ENCODE peak calls at places on chromosome 6, in six cellular contexts. R is psoas muscle, A is GM13977, P is nephron progenitor cell, B is kidney epithelial cell, C is cardiac fibroblast. N is an unnamed sample.

GRCh38 chr6:159979136-159979874 is 10.4 kb downstream of the IGF2R start:
- DNase-seq in R (peak), B (peak), P (no peak), C (peak), A (peak), N (peak)

GRCh38 chr6:56808871-56809359 is 146.0 kb upstream of the BEND6 start:
- DNase-seq in B (no peak), C (no peak), R (no peak), A (no peak), P (no peak), N (no peak)

GRCh38 chr6:39335780-39336541 is 13.5 kb upstream of the KCNK16 start:
- DNase-seq in P (no peak), R (no peak), B (no peak), C (no peak), A (no peak), N (no peak)

GRCh38 chr6:45513331-45513730 is 135.6 kb upstream of the SUPT3H start:
- DNase-seq in A (no peak), R (no peak), B (no peak), P (no peak), C (no peak), N (no peak)

GRCh38 chr6:126094411-126094810 is 108.1 kb downstream of the TRMT11 start:
- DNase-seq in R (no peak), C (no peak), P (no peak), A (no peak), B (no peak), N (no peak)

GRCh38 chr6:33642897-33643296 is 21.8 kb downstream of the ITPR3 start:
- DNase-seq in C (no peak), B (no peak), R (no peak), A (no peak), P (no peak), N (no peak)

GRCh38 chr6:5012531-5012930 is 8.7 kb upstream of the RPP40 start:
- DNase-seq in P (no peak), A (no peak), R (no peak), C (peak), B (no peak), N (no peak)

GRCh38 chr6:52416629-52417151 is 3.5 kb upstream of the EFHC1 start:
- DNase-seq in R (no peak), C (peak), B (no peak), P (peak), A (peak), N (peak)

GRCh38 chr6:17842934-17843821 is 136.5 kb upstream of the NUP153 start:
- DNase-seq in B (no peak), P (no peak), C (no peak), R (no peak), A (no peak), N (no peak)

GRCh38 chr6:77106992-77107391 is 356.3 kb downstream of the HTR1B start:
- DNase-seq in A (no peak), R (no peak), C (no peak), P (no peak), B (no peak), N (no peak)

GRCh38 chr6:135759831-135760230 is 91.7 kb upstream of the PDE7B start:
- DNase-seq in A (no peak), P (no peak), C (no peak), B (no peak), R (no peak), N (no peak)

GRCh38 chr6:128168244-128168643 is 267.4 kb upstream of the THEMIS start:
- DNase-seq in C (no peak), R (no peak), A (no peak), P (no peak), B (no peak), N (no peak)

GRCh38 chr6:138815797-138816528 is 20.1 kb downstream of the ECT2L start:
- DNase-seq in A (peak), C (peak), R (no peak), B (peak), P (no peak), N (peak)

GRCh38 chr6:147554281-147554680 is 45.8 kb downstream of the SAMD5 start:
- DNase-seq in P (no peak), A (no peak), B (no peak), C (no peak), R (no peak), N (no peak)

GRCh38 chr6:164102701-164103100 is 688.2 kb downstream of the QKI start:
- DNase-seq in R (no peak), B (no peak), P (no peak), A (no peak), C (no peak), N (no peak)

GRCh38 chr6:11083491-11083890 is 10.1 kb upstream of the SMIM13 start:
- DNase-seq in R (no peak), P (no peak), A (no peak), B (no peak), C (no peak), N (no peak)

GRCh38 chr6:113903666-113904330 is 46.7 kb downstream of the MARCKS start:
- DNase-seq in R (no peak), B (no peak), P (peak), C (peak), A (no peak), N (no peak)

GRCh38 chr6:125363010-125363359 is 61.2 kb upstream of the HDDC2 start:
- DNase-seq in P (no peak), B (peak), C (no peak), R (no peak), A (no peak), N (no peak)

GRCh38 chr6:158229823-158230222 is 61.7 kb downstream of the GTF2H5 start:
- DNase-seq in C (no peak), A (no peak), R (no peak), B (no peak), P (no peak), N (no peak)

GRCh38 chr6:163383912-163384311 is 30.6 kb upstream of the QKI start:
- DNase-seq in P (no peak), R (no peak), B (no peak), A (no peak), C (no peak), N (no peak)

GRCh38 chr6:49001856-49002255 is 461.2 kb downstream of the MMUT start:
- DNase-seq in B (no peak), R (no peak), A (no peak), P (no peak), C (peak), N (no peak)

GRCh38 chr6:87421576-87421975 is 13.8 kb downstream of the CFAP206 start:
- DNase-seq in B (peak), R (no peak), P (no peak), A (no peak), C (no peak), N (no peak)

GRCh38 chr6:21486115-21486514 is 107.4 kb upstream of the SOX4 start:
- DNase-seq in C (no peak), R (no peak), A (no peak), B (no peak), P (no peak), N (no peak)

GRCh38 chr6:40550096-40550731 is 37.0 kb downstream of the LRFN2 start:
- DNase-seq in R (no peak), P (peak), B (no peak), A (peak), C (peak), N (peak)

GRCh38 chr6:41040101-41040910 is 1.3 kb upstream of the UNC5CL start:
- DNase-seq in A (no peak), P (no peak), C (peak), B (peak), R (no peak), N (no peak)

GRCh38 chr6:149445095-149445466 is 39.7 kb downstream of the ZC3H12D start:
- DNase-seq in C (no peak), R (peak), P (no peak), B (no peak), A (no peak), N (no peak)

GRCh38 chr6:42243046-42243445 is 25.4 kb upstream of the MRPS10 start:
- DNase-seq in R (no peak), P (no peak), A (no peak), C (no peak), B (no peak), N (no peak)

GRCh38 chr6:169844946-169845345 is 93.5 kb downstream of the ERMARD start:
- DNase-seq in P (no peak), R (no peak), A (no peak), B (no peak), C (no peak), N (no peak)

GRCh38 chr6:33105916-33106871 is 30.4 kb downstream of the HLA-DPB1 start:
- DNase-seq in C (no peak), P (no peak), B (no peak), R (no peak), A (no peak), N (no peak)

GRCh38 chr6:25278914-25279747 is at the start of gene CARMIL1:
- DNase-seq in P (peak), R (peak), C (peak), A (peak), B (no peak), N (peak)

GRCh38 chr6:158825951-158826306 is 6.8 kb upstream of the EZR start:
- DNase-seq in R (no peak), B (no peak), A (no peak), C (peak), P (no peak), N (no peak)

GRCh38 chr6:147561742-147562141 is 53.3 kb downstream of the SAMD5 start:
- DNase-seq in B (no peak), R (no peak), C (no peak), P (no peak), A (no peak), N (no peak)

GRCh38 chr6:92377137-92377536 is 1042.2 kb downstream of the EPHA7 start:
- DNase-seq in B (no peak), R (no peak), C (no peak), A (no peak), P (no peak), N (no peak)

GRCh38 chr6:25747477-25747876 is 7.1 kb upstream of the SLC17A4 start:
- DNase-seq in B (no peak), R (no peak), P (no peak), A (no peak), C (no peak), N (no peak)

GRCh38 chr6:132133734-132134490 is 182.7 kb upstream of the CCN2 start:
- DNase-seq in B (no peak), A (no peak), C (peak), R (no peak), P (no peak), N (no peak)

GRCh38 chr6:28953039-28953872 is 29.5 kb upstream of the TRIM27 start:
- DNase-seq in C (peak), R (no peak), B (no peak), A (peak), P (peak), N (peak)

GRCh38 chr6:99330159-99330558 is 19.3 kb downstream of the FAXC start:
- DNase-seq in R (no peak), B (peak), P (peak), A (peak), C (peak), N (peak)

GRCh38 chr6:4805553-4806307 is 29.5 kb downstream of the CDYL start:
- DNase-seq in B (no peak), C (peak), A (no peak), R (peak), P (peak), N (no peak)

GRCh38 chr6:80622641-80623040 is 516.2 kb downstream of the BCKDHB start:
- DNase-seq in P (no peak), A (no peak), C (no peak), B (no peak), R (no peak), N (no peak)

GRCh38 chr6:80223743-80224212 is 117.3 kb downstream of the BCKDHB start:
- DNase-seq in B (no peak), P (no peak), R (no peak), C (peak), A (no peak), N (no peak)

GRCh38 chr6:108114861-108115597 is 40.5 kb upstream of the OSTM1 start:
- DNase-seq in P (peak), B (no peak), C (peak), A (no peak), R (peak), N (no peak)
- TF ChIP-seq CTCF in P (peak), B (no peak), C (no peak), A (no peak), R (peak), N (no peak)

GRCh38 chr6:74991573-74992332 is 214.1 kb downstream of the COL12A1 start:
- DNase-seq in P (no peak), C (peak), A (no peak), B (peak), R (no peak), N (no peak)
- TF ChIP-seq CTCF in P (no peak), C (peak), A (no peak), B (peak), R (no peak), N (no peak)

GRCh38 chr6:95867205-95867604 is 148.6 kb upstream of the FUT9 start:
- DNase-seq in A (no peak), C (no peak), P (no peak), B (no peak), R (no peak), N (no peak)

GRCh38 chr6:95865857-95866256 is 149.9 kb upstream of the FUT9 start:
- DNase-seq in R (no peak), B (no peak), P (no peak), C (no peak), A (no peak), N (no peak)

DNA sequence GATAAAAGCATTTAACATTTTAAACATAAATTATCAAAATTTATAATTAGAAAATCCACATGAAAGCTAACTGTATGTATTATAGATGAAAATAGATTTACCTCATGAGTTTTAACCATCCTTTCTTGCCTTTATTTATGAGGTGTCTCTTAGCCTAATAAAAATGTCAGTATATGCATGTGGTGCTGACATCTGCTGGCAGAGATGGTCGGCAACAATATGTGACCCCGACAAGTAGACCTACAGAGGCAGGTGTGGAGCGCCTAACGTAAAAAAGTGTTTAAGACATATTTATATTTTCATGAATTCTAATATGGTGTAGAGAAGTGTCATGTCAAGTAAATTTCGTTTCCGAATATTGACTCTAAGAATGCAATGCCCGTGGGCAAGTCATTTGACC is 149.0 kb upstream of the FUT9 start:
- DNase-seq in B (no peak), P (no peak), R (no peak), C (peak), A (peak), N (no peak)
- TF ChIP-seq CTCF in B (peak), P (peak), R (no peak), C (peak), A (peak), N (peak)

DNA sequence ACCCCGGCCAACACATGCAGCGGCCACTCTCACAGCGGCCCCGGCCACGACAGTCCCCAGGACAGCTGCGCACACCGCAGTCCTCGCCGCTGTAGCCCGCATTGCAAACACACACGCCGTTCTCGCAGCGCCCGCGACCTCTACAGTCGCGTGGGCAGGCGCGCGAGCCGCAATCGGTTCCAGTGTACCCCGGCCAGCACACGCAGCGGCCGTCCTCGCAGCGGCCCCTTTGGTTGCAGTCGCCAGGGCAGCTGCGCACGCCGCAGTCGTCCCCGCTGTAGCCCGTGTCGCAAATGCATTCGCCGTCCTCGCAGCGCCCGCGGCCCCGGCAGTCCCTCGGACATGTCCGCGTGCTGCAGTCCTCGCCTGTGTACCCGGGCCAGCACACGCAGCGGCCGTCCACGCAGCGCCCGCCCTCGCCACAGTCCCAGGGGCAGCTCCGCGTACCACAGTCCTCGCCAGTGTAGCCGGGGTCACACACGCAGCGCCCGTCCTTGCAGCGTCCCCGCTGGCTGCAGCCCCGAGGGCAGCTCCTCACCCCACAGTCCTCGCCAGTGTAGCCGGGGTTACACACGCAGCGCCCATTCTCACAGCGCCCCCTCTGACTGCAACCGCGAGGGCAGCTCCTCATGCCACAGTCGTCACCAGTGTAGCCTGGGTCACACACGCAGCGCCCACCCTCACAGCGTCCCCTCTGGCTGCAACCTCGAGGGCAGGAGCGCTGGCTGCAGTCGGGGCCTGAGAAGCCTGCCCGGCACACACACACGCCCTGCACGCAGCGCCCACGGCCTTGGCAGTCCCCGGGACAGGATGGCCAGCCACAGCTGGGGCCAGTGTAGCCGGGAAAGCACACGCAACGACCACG is 12.5 kb downstream of the TNXB start:
- DNase-seq in R (peak), C (no peak), P (no peak), B (no peak), A (no peak), N (no peak)
- TF ChIP-seq CTCF in R (no peak), C (no peak), P (no peak), B (peak), A (no peak), N (no peak)

GRCh38 chr6:7730003-7730402 is 4.1 kb downstream of the BMP6 start:
- DNase-seq in P (no peak), R (no peak), C (no peak), B (no peak), A (no peak), N (no peak)

GRCh38 chr6:7730852-7731251 is 5.0 kb downstream of the BMP6 start:
- DNase-seq in B (peak), R (no peak), C (peak), A (no peak), P (no peak), N (no peak)

GRCh38 chr6:7731289-7731688 is 5.4 kb downstream of the BMP6 start:
- DNase-seq in P (no peak), B (no peak), A (no peak), C (peak), R (no peak), N (no peak)

GRCh38 chr6:7730411-7730810 is 4.5 kb downstream of the BMP6 start:
- DNase-seq in P (no peak), C (peak), R (no peak), A (no peak), B (no peak), N (no peak)

GRCh38 chr6:7732219-7732618 is 6.3 kb downstream of the BMP6 start:
- DNase-seq in C (peak), R (no peak), P (no peak), B (no peak), A (no peak), N (no peak)
- TF ChIP-seq CTCF in C (no peak), R (no peak), P (no peak), B (no peak), A (no peak), N (no peak)

DNA sequence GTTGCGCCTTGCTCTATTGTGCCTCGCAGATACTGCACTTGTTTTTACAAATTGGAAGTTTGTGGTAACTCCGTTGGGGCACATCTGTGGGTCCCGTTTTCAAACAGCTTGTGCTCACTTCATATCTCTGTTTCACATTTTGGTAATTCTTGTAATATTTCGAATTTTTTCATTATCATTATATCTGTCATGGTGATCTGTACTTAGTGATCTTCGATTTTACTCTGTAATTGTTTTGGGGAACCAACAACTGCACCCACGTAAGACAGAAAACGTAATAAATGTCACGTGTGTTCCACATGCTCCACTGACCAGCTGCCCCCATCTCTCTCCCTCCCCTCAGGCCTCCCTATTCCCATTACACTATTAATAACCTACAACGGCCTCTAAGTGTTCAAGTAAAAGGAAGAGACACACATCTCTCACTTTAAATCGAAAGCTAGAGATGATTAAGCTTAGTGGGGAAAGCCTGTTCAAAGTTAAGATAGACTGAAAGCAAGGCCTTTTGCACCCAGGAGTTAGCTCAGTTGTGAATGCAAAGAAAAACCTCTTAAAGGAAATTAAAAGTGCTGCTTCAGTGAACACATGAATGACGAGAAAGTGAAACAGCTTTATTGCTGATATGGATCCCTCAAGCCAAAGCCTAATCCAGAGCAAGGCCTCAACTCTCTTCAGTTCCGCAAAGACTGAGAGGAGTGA is 26.9 kb downstream of the TTLL2 start:
- DNase-seq in B (no peak), R (no peak), A (no peak), C (no peak), P (no peak), N (no peak)
- TF ChIP-seq CTCF in B (no peak), R (no peak), A (no peak), C (no peak), P (no peak), N (no peak)